ENCODE peak calls at places on chromosomes 6 and 20, in eight cellular contexts. J is stimulated activated CD4-positive, alpha-beta T cell treated with anti-CD3 and anti-CD28 coated beads, Interleukin-1b, Interleukin-23, amount 100 ng/mL, for 24 hours; D is stromal cell of bone marrow; Y is esophagus muscularis mucosa; P is GM10248; Z is NCI-H1092 treated with DMSO at 0.1 percent for 48 hours; B is CD8-positive, alpha-beta memory T cell; G is ELF-1. A is an unnamed sample.

GRCh38 chr20:3798405-3798768 is 2.3 kb downstream of the CDC25B start:
- DNase-seq in J (no peak), Y (no peak), B (no peak), D (no peak), G (no peak), P (no peak), Z (no peak), A (no peak)

GRCh38 chr20:2460752-2461424 is 9.7 kb downstream of the SNRPB start:
- DNase-seq in G (no peak), Y (no peak), B (no peak), P (no peak), Z (no peak), J (no peak), D (no peak), A (no peak)

GRCh38 chr6:35297541-35298481 is at the start of gene DEF6:
- DNase-seq in Y (no peak), G (peak), Z (peak), P (peak), D (no peak), B (peak), J (peak), A (peak)

GRCh38 chr20:24951536-24952047 is 2.5 kb downstream of the CST7 start:
- DNase-seq in B (no peak), J (no peak), Z (no peak), D (no peak), Y (no peak), P (no peak), G (no peak), A (no peak)

GRCh38 chr6:107957165-107957908 is 671 bp downstream of the SEC63 start:
- DNase-seq in Z (peak), D (peak), B (peak), G (peak), Y (no peak), P (peak), J (peak), A (no peak)

GRCh38 chr6:130851026-130851425 is 23.8 kb downstream of the SMLR1 start:
- DNase-seq in J (no peak), D (no peak), P (no peak), Y (no peak), G (no peak), B (no peak), Z (no peak), A (no peak)

GRCh38 chr20:56617489-56617888 is 11.6 kb upstream of the TFAP2C start:
- DNase-seq in G (no peak), Z (no peak), B (no peak), Y (no peak), P (no peak), J (no peak), D (no peak), A (no peak)

GRCh38 chr20:40339661-40340449 is 349.2 kb downstream of the MAFB start:
- DNase-seq in D (peak), J (no peak), B (no peak), Y (peak), G (no peak), Z (no peak), P (no peak), A (no peak)

GRCh38 chr20:33554914-33555420 is 65.1 kb downstream of the CBFA2T2 start:
- DNase-seq in G (peak), Z (peak), B (peak), Y (no peak), D (peak), P (peak), J (no peak), A (peak)

GRCh38 chr6:106536863-106537262 is 92.4 kb downstream of the RTN4IP1 start:
- DNase-seq in J (no peak), G (no peak), P (no peak), D (no peak), B (no peak), Y (no peak), Z (no peak), A (no peak)

GRCh38 chr6:118565317-118565960 is 17.3 kb downstream of the PLN start:
- DNase-seq in G (peak), Z (peak), B (peak), J (no peak), P (peak), D (no peak), Y (peak), A (peak)

GRCh38 chr6:116060572-116061283 is at the start of gene FRK:
- DNase-seq in B (no peak), Z (no peak), Y (no peak), J (no peak), D (peak), P (no peak), G (peak), A (no peak)

GRCh38 chr6:105068407-105068806 is 111.4 kb downstream of the POPDC3 start:
- DNase-seq in B (no peak), G (no peak), J (no peak), Z (no peak), D (no peak), P (no peak), Y (no peak), A (no peak)

GRCh38 chr6:135182120-135182992 is 1.2 kb downstream of the MYB start:
- DNase-seq in Y (no peak), J (no peak), B (peak), Z (peak), G (peak), D (no peak), P (peak), A (peak)

GRCh38 chr6:157669747-157670216 is 153.3 kb upstream of the SNX9 start:
- DNase-seq in G (peak), J (no peak), Y (peak), D (peak), B (no peak), Z (no peak), P (no peak), A (no peak)

GRCh38 chr6:110044093-110044492 is 66.0 kb downstream of the GPR6 start:
- DNase-seq in P (no peak), Z (no peak), D (no peak), J (no peak), G (no peak), B (no peak), Y (no peak), A (peak)

GRCh38 chr20:40274912-40275654 is 414.0 kb downstream of the MAFB start:
- DNase-seq in G (peak), B (no peak), P (no peak), Z (no peak), D (no peak), Y (no peak), J (no peak), A (no peak)

GRCh38 chr6:43455034-43455747 is at the start of gene DLK2:
- DNase-seq in G (no peak), P (peak), D (no peak), Z (peak), B (peak), J (no peak), Y (no peak), A (no peak)

GRCh38 chr6:12208190-12208589 is 82.0 kb upstream of the EDN1 start:
- DNase-seq in P (no peak), G (no peak), Z (no peak), Y (no peak), B (no peak), J (no peak), D (no peak), A (no peak)

GRCh38 chr6:113416166-113416565 is 441.0 kb upstream of the MARCKS start:
- DNase-seq in B (no peak), D (peak), J (no peak), G (no peak), P (no peak), Z (no peak), Y (no peak), A (no peak)

A was measured in NCI-H524.